ENCODE peak calls at places on chromosomes 6 and 20, in seven cellular contexts. One of them, this sample, is unnamed.

GRCh38 chr6:144955392-144955791 is 670.3 kb downstream of the UTRN start:
- DNase-seq in lower lobe of right lung: no peak
- DNase-seq in RWPE1: no peak
- DNase-seq in CD8-positive, alpha-beta T cell: no peak
- DNase-seq in GM20000: no peak
- DNase-seq in tibial artery: no peak
- DNase-seq in A549: no peak
- DNase-seq in this sample: no peak

GRCh38 chr20:32484221-32485125 is 100.7 kb downstream of the NOL4L start:
- DNase-seq in GM20000: peak
- DNase-seq in RWPE1: no peak
- DNase-seq in lower lobe of right lung: peak
- DNase-seq in A549: peak
- DNase-seq in tibial artery: no peak
- DNase-seq in CD8-positive, alpha-beta T cell: peak
- DNase-seq in this sample: peak

GRCh38 chr20:19691125-19691524 is 66.9 kb upstream of the RIN2 start:
- DNase-seq in RWPE1: no peak
- DNase-seq in A549: no peak
- DNase-seq in lower lobe of right lung: no peak
- DNase-seq in CD8-positive, alpha-beta T cell: no peak
- DNase-seq in tibial artery: no peak
- DNase-seq in GM20000: no peak
- DNase-seq in this sample: no peak

GRCh38 chr20:41179961-41180360 is 42.6 kb downstream of the PLCG1 start:
- DNase-seq in tibial artery: peak
- DNase-seq in lower lobe of right lung: peak
- DNase-seq in GM20000: no peak
- DNase-seq in CD8-positive, alpha-beta T cell: peak
- DNase-seq in RWPE1: no peak
- DNase-seq in A549: no peak
- DNase-seq in this sample: no peak

GRCh38 chr6:144064831-144065668 is 30.3 kb downstream of the SF3B5 start:
- DNase-seq in tibial artery: no peak
- DNase-seq in RWPE1: no peak
- DNase-seq in A549: no peak
- DNase-seq in GM20000: peak
- DNase-seq in CD8-positive, alpha-beta T cell: no peak
- DNase-seq in lower lobe of right lung: no peak
- DNase-seq in this sample: no peak

GRCh38 chr6:11197175-11197535 is 35.3 kb downstream of the NEDD9 start:
- DNase-seq in CD8-positive, alpha-beta T cell: no peak
- DNase-seq in RWPE1: no peak
- DNase-seq in tibial artery: no peak
- DNase-seq in A549: no peak
- DNase-seq in GM20000: no peak
- DNase-seq in lower lobe of right lung: no peak
- DNase-seq in this sample: no peak

GRCh38 chr6:80477591-80478370 is 371.3 kb downstream of the BCKDHB start:
- DNase-seq in RWPE1: no peak
- DNase-seq in A549: no peak
- DNase-seq in lower lobe of right lung: no peak
- DNase-seq in GM20000: no peak
- DNase-seq in tibial artery: no peak
- DNase-seq in CD8-positive, alpha-beta T cell: no peak
- DNase-seq in this sample: no peak

GRCh38 chr20:48198951-48199431 is 413.7 kb upstream of the SULF2 start:
- DNase-seq in RWPE1: no peak
- DNase-seq in lower lobe of right lung: no peak
- DNase-seq in GM20000: no peak
- DNase-seq in A549: no peak
- DNase-seq in CD8-positive, alpha-beta T cell: no peak
- DNase-seq in tibial artery: no peak
- DNase-seq in this sample: no peak

GRCh38 chr6:39301606-39302005 is 12.6 kb downstream of the KCNK17 start:
- DNase-seq in RWPE1: no peak
- DNase-seq in GM20000: no peak
- DNase-seq in A549: peak
- DNase-seq in tibial artery: no peak
- DNase-seq in lower lobe of right lung: no peak
- DNase-seq in CD8-positive, alpha-beta T cell: no peak
- DNase-seq in this sample: no peak

GRCh38 chr20:9458075-9458818 is 56.1 kb upstream of the LAMP5 start:
- DNase-seq in RWPE1: no peak
- DNase-seq in tibial artery: no peak
- DNase-seq in A549: peak
- DNase-seq in lower lobe of right lung: no peak
- DNase-seq in CD8-positive, alpha-beta T cell: no peak
- DNase-seq in GM20000: no peak
- DNase-seq in this sample: peak

GRCh38 chr20:36090223-36090622 is 64.3 kb upstream of the EPB41L1 start:
- DNase-seq in GM20000: no peak
- DNase-seq in tibial artery: no peak
- DNase-seq in lower lobe of right lung: no peak
- DNase-seq in A549: no peak
- DNase-seq in CD8-positive, alpha-beta T cell: no peak
- DNase-seq in RWPE1: no peak
- DNase-seq in this sample: no peak

GRCh38 chr6:128465368-128466343 is 54.7 kb downstream of the PTPRK start:
- DNase-seq in GM20000: no peak
- DNase-seq in RWPE1: no peak
- DNase-seq in CD8-positive, alpha-beta T cell: no peak
- DNase-seq in lower lobe of right lung: no peak
- DNase-seq in tibial artery: no peak
- DNase-seq in A549: no peak
- DNase-seq in this sample: no peak

GRCh38 chr6:146881228-146882181 is 282.7 kb downstream of the ADGB start:
- DNase-seq in lower lobe of right lung: no peak
- DNase-seq in tibial artery: no peak
- DNase-seq in RWPE1: no peak
- DNase-seq in A549: no peak
- DNase-seq in CD8-positive, alpha-beta T cell: no peak
- DNase-seq in GM20000: no peak
- DNase-seq in this sample: no peak

GRCh38 chr6:116524236-116524635 is 12.8 kb downstream of the CALHM5 start:
- DNase-seq in lower lobe of right lung: no peak
- DNase-seq in RWPE1: no peak
- DNase-seq in tibial artery: no peak
- DNase-seq in GM20000: no peak
- DNase-seq in CD8-positive, alpha-beta T cell: no peak
- DNase-seq in A549: no peak
- DNase-seq in this sample: no peak
- TF ChIP-seq CTCF in lower lobe of right lung: no peak
- TF ChIP-seq CTCF in RWPE1: no peak
- TF ChIP-seq CTCF in tibial artery: no peak
- TF ChIP-seq CTCF in GM20000: no peak
- TF ChIP-seq CTCF in CD8-positive, alpha-beta T cell: no peak
- TF ChIP-seq CTCF in A549: no peak
- TF ChIP-seq CTCF in this sample: no peak

GRCh38 chr6:118297821-118298220 is 250.3 kb upstream of the PLN start:
- DNase-seq in tibial artery: no peak
- DNase-seq in GM20000: no peak
- DNase-seq in CD8-positive, alpha-beta T cell: no peak
- DNase-seq in RWPE1: no peak
- DNase-seq in A549: no peak
- DNase-seq in lower lobe of right lung: no peak
- DNase-seq in this sample: no peak
- TF ChIP-seq CTCF in tibial artery: no peak
- TF ChIP-seq CTCF in GM20000: no peak
- TF ChIP-seq CTCF in CD8-positive, alpha-beta T cell: no peak
- TF ChIP-seq CTCF in RWPE1: no peak
- TF ChIP-seq CTCF in A549: no peak
- TF ChIP-seq CTCF in lower lobe of right lung: no peak
- TF ChIP-seq CTCF in this sample: no peak

GRCh38 chr6:34491091-34491430 is 25.2 kb downstream of the PACSIN1 start:
- DNase-seq in lower lobe of right lung: no peak
- DNase-seq in tibial artery: no peak
- DNase-seq in A549: no peak
- DNase-seq in RWPE1: no peak
- DNase-seq in GM20000: no peak
- DNase-seq in CD8-positive, alpha-beta T cell: no peak
- DNase-seq in this sample: no peak
- TF ChIP-seq CTCF in lower lobe of right lung: no peak
- TF ChIP-seq CTCF in tibial artery: no peak
- TF ChIP-seq CTCF in A549: no peak
- TF ChIP-seq CTCF in RWPE1: no peak
- TF ChIP-seq CTCF in GM20000: no peak
- TF ChIP-seq CTCF in CD8-positive, alpha-beta T cell: no peak
- TF ChIP-seq CTCF in this sample: no peak

GRCh38 chr20:57080796-57081195 is 185.6 kb downstream of the BMP7 start:
- DNase-seq in tibial artery: no peak
- DNase-seq in RWPE1: no peak
- DNase-seq in GM20000: no peak
- DNase-seq in lower lobe of right lung: no peak
- DNase-seq in CD8-positive, alpha-beta T cell: no peak
- DNase-seq in A549: peak
- DNase-seq in this sample: no peak
- TF ChIP-seq CTCF in tibial artery: no peak
- TF ChIP-seq CTCF in RWPE1: peak
- TF ChIP-seq CTCF in GM20000: no peak
- TF ChIP-seq CTCF in lower lobe of right lung: no peak
- TF ChIP-seq CTCF in CD8-positive, alpha-beta T cell: no peak
- TF ChIP-seq CTCF in A549: no peak
- TF ChIP-seq CTCF in this sample: no peak

GRCh38 chr20:50346372-50347347 is 156.0 kb downstream of the CEBPB start:
- DNase-seq in GM20000: no peak
- DNase-seq in lower lobe of right lung: peak
- DNase-seq in RWPE1: peak
- DNase-seq in tibial artery: peak
- DNase-seq in CD8-positive, alpha-beta T cell: no peak
- DNase-seq in A549: peak
- DNase-seq in this sample: peak
- TF ChIP-seq CTCF in GM20000: no peak
- TF ChIP-seq CTCF in lower lobe of right lung: no peak
- TF ChIP-seq CTCF in RWPE1: no peak
- TF ChIP-seq CTCF in tibial artery: no peak
- TF ChIP-seq CTCF in CD8-positive, alpha-beta T cell: no peak
- TF ChIP-seq CTCF in A549: no peak
- TF ChIP-seq CTCF in this sample: no peak

DNA sequence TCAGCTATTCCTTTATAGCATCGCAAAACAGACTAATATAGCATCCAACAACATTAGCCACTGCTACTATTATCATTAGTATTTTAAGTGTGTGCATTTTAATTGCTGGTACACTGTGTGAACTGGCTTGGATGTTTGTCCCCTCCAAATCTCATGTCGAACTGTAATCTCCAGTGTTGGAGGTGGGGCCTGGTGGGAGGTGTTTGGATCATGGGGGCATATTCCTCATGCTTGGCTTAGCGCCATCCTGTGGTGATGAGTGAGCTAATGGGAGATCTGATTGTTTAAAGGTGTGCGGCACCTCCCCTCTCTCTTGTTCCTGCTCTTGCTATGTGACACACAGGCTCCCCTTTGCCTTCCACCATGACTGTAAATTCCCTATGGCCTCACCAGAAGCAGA is 12.4 kb upstream of the OSER1 start:
- DNase-seq in lower lobe of right lung: no peak
- DNase-seq in GM20000: no peak
- DNase-seq in RWPE1: no peak
- DNase-seq in A549: peak
- DNase-seq in tibial artery: no peak
- DNase-seq in CD8-positive, alpha-beta T cell: no peak
- DNase-seq in this sample: no peak
- TF ChIP-seq CTCF in lower lobe of right lung: no peak
- TF ChIP-seq CTCF in GM20000: no peak
- TF ChIP-seq CTCF in RWPE1: no peak
- TF ChIP-seq CTCF in A549: no peak
- TF ChIP-seq CTCF in tibial artery: no peak
- TF ChIP-seq CTCF in CD8-positive, alpha-beta T cell: no peak
- TF ChIP-seq CTCF in this sample: no peak

DNA sequence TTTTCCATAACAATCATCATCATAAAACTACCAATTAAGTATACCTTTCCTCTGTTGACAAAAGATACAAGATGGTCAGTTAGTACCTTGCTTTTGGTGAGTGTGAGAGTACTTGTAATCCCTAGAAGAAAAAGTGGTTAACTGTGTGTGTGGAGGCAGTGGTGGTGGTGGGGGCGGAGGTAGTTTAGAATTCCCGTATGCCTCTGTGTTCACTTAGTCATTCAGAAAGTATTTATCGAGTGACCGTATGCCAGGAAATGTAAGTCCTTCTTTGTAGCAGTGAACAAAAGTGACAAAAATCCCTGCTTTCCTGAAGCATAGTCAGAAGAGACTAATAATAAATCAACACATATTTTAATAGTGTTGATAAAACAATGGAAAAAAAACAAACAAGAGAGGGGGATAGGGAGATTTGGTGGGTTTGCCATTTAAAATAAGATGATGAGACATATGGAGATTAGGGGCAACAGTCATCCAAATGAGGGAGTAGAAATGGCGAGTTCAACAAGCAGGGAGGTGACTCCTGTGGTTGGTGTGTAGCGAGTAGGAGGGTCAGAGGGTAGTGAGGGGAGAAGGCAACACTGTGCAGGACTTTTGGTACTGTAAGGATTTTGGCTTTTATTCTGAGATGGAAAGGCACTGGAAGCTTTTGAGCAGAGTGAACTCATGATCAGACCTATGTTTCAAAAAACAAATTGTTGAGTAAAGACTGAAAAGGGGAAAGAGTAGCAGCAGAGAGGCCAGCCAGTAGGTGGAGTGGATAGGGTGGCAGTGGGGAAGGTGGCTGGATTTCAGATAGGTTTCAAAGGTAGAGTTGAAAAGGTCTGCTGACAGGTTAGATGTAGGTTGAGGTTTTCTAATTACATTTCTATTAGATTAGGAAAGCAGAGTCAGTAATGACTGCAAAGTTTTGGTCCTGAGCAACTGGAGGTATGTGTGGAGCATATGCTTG is 40.3 kb upstream of the SIM1 start:
- DNase-seq in A549: peak
- DNase-seq in tibial artery: no peak
- DNase-seq in RWPE1: peak
- DNase-seq in CD8-positive, alpha-beta T cell: no peak
- DNase-seq in lower lobe of right lung: no peak
- DNase-seq in GM20000: no peak
- DNase-seq in this sample: no peak
- TF ChIP-seq CTCF in A549: no peak
- TF ChIP-seq CTCF in tibial artery: no peak
- TF ChIP-seq CTCF in RWPE1: no peak
- TF ChIP-seq CTCF in CD8-positive, alpha-beta T cell: no peak
- TF ChIP-seq CTCF in lower lobe of right lung: no peak
- TF ChIP-seq CTCF in GM20000: no peak
- TF ChIP-seq CTCF in this sample: no peak

GRCh38 chr6:108168501-108168979 is 2.7 kb downstream of the NR2E1 start:
- DNase-seq in CD8-positive, alpha-beta T cell: no peak
- DNase-seq in A549: no peak
- DNase-seq in RWPE1: no peak
- DNase-seq in GM20000: peak
- DNase-seq in lower lobe of right lung: peak
- DNase-seq in tibial artery: no peak
- DNase-seq in this sample: no peak
- TF ChIP-seq CTCF in CD8-positive, alpha-beta T cell: no peak
- TF ChIP-seq CTCF in A549: no peak
- TF ChIP-seq CTCF in RWPE1: no peak
- TF ChIP-seq CTCF in GM20000: no peak
- TF ChIP-seq CTCF in lower lobe of right lung: peak
- TF ChIP-seq CTCF in tibial artery: no peak
- TF ChIP-seq CTCF in this sample: peak